ENCODE peak calls at places on chromosomes 12 and 14, in eight cellular contexts. Q, D, S, E, L, N, O and P are unnamed samples.

GRCh38 chr12:113860950-113861349 is 105.2 kb downstream of the RBM19 start:
- DNase-seq in Q (peak; percentile 92), D (no peak), S (no peak), E (peak; percentile 28), L (no peak), N (no peak), O (no peak), P (no peak)

GRCh38 chr14:53331247-53331646 is 178.1 kb upstream of the DDHD1 start:
- DNase-seq in Q (peak; percentile 49), D (no peak), S (no peak), E (no peak), L (no peak), N (no peak), O (no peak), P (no peak)

GRCh38 chr12:124381454-124382207 is 86.7 kb downstream of the RFLNA start:
- DNase-seq in Q (peak; percentile 86), D (peak; percentile 98), S (no peak), E (peak; percentile 95), L (peak; percentile 96), N (no peak), O (peak; percentile 91), P (peak; percentile 98)

GRCh38 chr12:15336772-15337553 is 14.7 kb downstream of the PTPRO start:
- DNase-seq in Q (peak; percentile 33), D (no peak), S (no peak), E (no peak), L (no peak), N (no peak), O (no peak), P (no peak)

GRCh38 chr14:101819251-101819990 is 57.9 kb downstream of the PPP2R5C start:
- DNase-seq in Q (no peak), D (no peak), S (peak; percentile 77), E (no peak), L (no peak), N (no peak), O (no peak), P (no peak)

GRCh38 chr14:44833376-44833775 is 128.4 kb downstream of the KLHL28 start:
- DNase-seq in Q (peak; percentile 19), D (no peak), S (no peak), E (no peak), L (no peak), N (no peak), O (no peak), P (no peak)

GRCh38 chr12:128801879-128802391 is 21.8 kb downstream of the SLC15A4 start:
- DNase-seq in Q (peak; percentile 52), D (no peak), S (no peak), E (no peak), L (peak; percentile 28), N (no peak), O (no peak), P (peak; percentile 14)

GRCh38 chr14:56952766-56953473 is 142.6 kb upstream of the OTX2 start:
- DNase-seq in Q (no peak), D (no peak), S (no peak), E (no peak), L (no peak), N (no peak), O (no peak), P (no peak)